ENCODE peak calls at places on chromosome 4, in four cellular contexts. T is left lung, O is A549, M is left ventricle myocardium inferior. L is an unnamed sample. For H3K9me3, the result is how much of the 10 kb centered on the place peaks cover.

GRCh38 chr4:5858020-5858769 is 34.7 kb downstream of the CRMP1 start:
- DNase-seq in T (peak), O (no peak), M (no peak), L (no peak)

GRCh38 chr4:161829631-161830030 is 334.2 kb downstream of the FSTL5 start:
- DNase-seq in T (no peak), O (no peak), M (no peak), L (no peak)

GRCh38 chr4:47498899-47499298 is 13.8 kb downstream of the ATP10D start:
- DNase-seq in O (no peak), T (no peak), M (no peak), L (no peak)

GRCh38 chr4:100849319-100849718 is 331.5 kb upstream of the EMCN start:
- DNase-seq in M (no peak), O (no peak), T (no peak), L (no peak)

GRCh38 chr4:165077034-165077578 is 23.4 kb downstream of the TRIM75 start:
- DNase-seq in T (no peak), O (no peak), M (no peak), L (no peak)

GRCh38 chr4:24956091-24956490 is 43.2 kb upstream of the CCDC149 start:
- DNase-seq in T (no peak), M (no peak), O (no peak), L (no peak)

GRCh38 chr4:154491341-154491679 is 289 bp downstream of the DCHS2 start:
- DNase-seq in O (peak), T (no peak), M (no peak), L (no peak)

GRCh38 chr4:141046255-141046654 is 87.0 kb downstream of the RNF150 start:
- DNase-seq in M (no peak), T (no peak), O (no peak), L (peak)

GRCh38 chr4:146255463-146255862 is 41.1 kb downstream of the REELD1 start:
- DNase-seq in M (no peak), O (no peak), T (no peak), L (no peak)

GRCh38 chr4:112704991-112705845 is 68.3 kb downstream of the LARP7 start:
- DNase-seq in O (peak), M (peak), T (no peak), L (peak)

GRCh38 chr4:165600959-165601674 is 222.3 kb downstream of the CPE start:
- DNase-seq in O (no peak), M (no peak), T (no peak), L (no peak)

GRCh38 chr4:156969136-156969535 is 2.5 kb downstream of the PDGFC start:
- DNase-seq in T (no peak), O (no peak), M (no peak), L (no peak)

GRCh38 chr4:87896020-87896621 is 63.4 kb downstream of the MEPE start:
- DNase-seq in M (no peak), T (no peak), O (peak), L (no peak)

GRCh38 chr4:183797445-183798248 is 107.5 kb upstream of the STOX2 start:
- DNase-seq in O (peak), M (peak), T (peak), L (no peak)

GRCh38 chr4:124980276-124980752 is 267.8 kb upstream of the ANKRD50 start:
- DNase-seq in M (no peak), O (no peak), T (no peak), L (no peak)

GRCh38 chr4:147173317-147173716 is 227.7 kb upstream of the TTC29 start:
- DNase-seq in O (no peak), M (no peak), T (no peak), L (no peak)

GRCh38 chr4:189162073-189162789 is 778.4 kb upstream of the FRG1 start:
- DNase-seq in M (no peak), O (no peak), T (no peak), L (no peak)

GRCh38 chr4:171880136-171880535 is 66.9 kb downstream of the GALNTL6 start:
- DNase-seq in T (no peak), M (no peak), O (peak), L (peak)

GRCh38 chr4:121943941-121944340 is 7.9 kb downstream of the TRPC3 start:
- DNase-seq in O (no peak), T (no peak), M (no peak), L (no peak)

GRCh38 chr4:123640824-123641223 is 244.2 kb downstream of the SPRY1 start:
- DNase-seq in O (no peak), T (no peak), M (no peak), L (no peak)

GRCh38 chr4:10075158-10075863 is 41.3 kb downstream of the WDR1 start:
- DNase-seq in M (peak), T (peak), O (no peak), L (no peak)

GRCh38 chr4:109332926-109333464 is 30.5 kb upstream of the COL25A1 start:
- DNase-seq in O (no peak), T (no peak), M (no peak), L (no peak)

GRCh38 chr4:152999376-153000067 is 63.4 kb downstream of the FHDC1 start:
- DNase-seq in T (no peak), O (no peak), M (no peak), L (no peak)

GRCh38 chr4:170026253-170026991 is at the start of gene MFAP3L:
- DNase-seq in T (peak), M (peak), O (peak), L (peak)

GRCh38 chr4:6694177-6694901 is 661 bp downstream of the S100P start:
- DNase-seq in M (no peak), O (no peak), T (peak), L (no peak)

GRCh38 chr4:144754562-144755410 is 108.8 kb downstream of the HHIP start:
- DNase-seq in T (no peak), O (no peak), M (no peak), L (no peak)

GRCh38 chr4:10664408-10664807 is 20.2 kb downstream of the CLNK start:
- DNase-seq in T (no peak), O (no peak), M (peak), L (peak)

GRCh38 chr4:5812506-5813229 is 80.2 kb downstream of the CRMP1 start:
- DNase-seq in O (peak), M (no peak), T (peak), L (peak)

GRCh38 chr4:141486375-141486997 is 149.9 kb upstream of the IL15 start:
- DNase-seq in O (no peak), M (no peak), T (no peak), L (peak)

GRCh38 chr4:85210353-85210752 is 243.9 kb upstream of the WDFY3 start:
- DNase-seq in O (no peak), M (no peak), T (no peak), L (no peak)

GRCh38 chr4:80295841-80296240 is 29.4 kb downstream of the FGF5 start:
- DNase-seq in T (no peak), O (no peak), M (no peak), L (no peak)

GRCh38 chr4:3387154-3387942 is 54.4 kb upstream of the HGFAC start:
- DNase-seq in T (peak), M (no peak), O (no peak), L (no peak)

GRCh38 chr4:2363056-2363719 is 55.3 kb downstream of the ZFYVE28 start:
- DNase-seq in O (no peak), M (no peak), T (peak), L (no peak)

DNA sequence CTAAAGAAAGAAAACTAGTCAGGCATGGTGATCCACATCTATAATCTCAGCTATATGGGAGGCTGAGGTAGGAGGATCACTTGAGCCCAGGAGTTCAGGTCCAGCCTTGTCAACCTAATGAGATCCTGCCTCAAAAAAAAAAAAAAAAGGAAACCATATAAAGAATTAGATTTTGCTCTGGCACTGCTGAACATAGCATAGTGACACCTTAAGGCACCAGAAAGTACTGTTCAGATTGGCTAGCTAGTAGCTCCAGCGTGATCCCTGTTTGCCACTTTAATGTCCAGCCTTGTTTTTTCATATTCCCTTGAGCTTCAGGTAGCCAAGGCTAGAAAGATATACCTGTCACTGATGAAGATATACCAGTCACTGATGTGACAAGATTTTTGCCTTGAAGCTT is 34.1 kb downstream of the EXOC1 start:
- DNase-seq in O (no peak), M (no peak), T (no peak), L (no peak)
- TF ChIP-seq CTCF in O (no peak), M (no peak), T (no peak), L (no peak)

GRCh38 chr4:176339936-176340761 is 20.4 kb downstream of the SPCS3 start:
- DNase-seq in T (no peak), O (no peak), M (no peak), L (no peak)
- H3K4me3 ChIP-seq in T (no peak), O (no peak), M (peak), L (no peak)

DNA sequence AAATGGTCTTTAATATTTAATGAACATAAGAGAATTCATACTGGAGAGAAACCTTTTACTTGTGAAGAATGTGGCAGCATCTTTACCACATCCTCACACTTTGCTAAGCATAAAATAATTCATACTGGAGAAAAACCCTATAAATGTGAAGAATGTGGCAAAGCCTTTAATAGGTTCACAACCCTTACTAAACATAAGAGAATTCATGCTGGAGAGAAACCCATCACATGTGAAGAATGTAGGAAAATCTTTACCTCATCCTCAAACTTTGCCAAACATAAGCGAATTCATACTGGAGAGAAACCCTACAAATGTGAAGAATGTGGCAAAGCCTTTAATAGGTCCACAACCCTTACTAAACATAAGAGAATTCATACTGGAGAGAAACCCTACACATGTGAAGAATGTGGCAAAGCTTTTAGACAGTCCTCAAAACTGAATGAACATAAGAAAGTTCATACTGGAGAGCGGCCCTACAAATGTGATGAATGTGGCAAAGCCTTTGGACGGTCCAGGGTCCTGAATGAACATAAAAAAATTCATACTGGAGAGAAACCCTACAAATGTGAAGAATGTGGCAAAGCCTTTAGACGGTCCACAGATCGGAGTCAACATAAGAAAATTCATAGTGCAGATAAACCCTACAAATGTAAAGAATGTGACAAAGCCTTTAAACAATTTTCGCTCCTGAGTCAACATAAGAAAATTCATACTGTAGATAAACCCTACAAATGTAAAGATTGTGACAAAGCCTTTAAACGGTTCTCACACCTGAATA is 35.6 kb downstream of the ZNF141 start:
- DNase-seq in T (no peak), O (no peak), M (no peak), L (no peak)
- H3K9me3 ChIP-seq in T (under half), O (half or more), M (half or more), L (under half)

GRCh38 chr4:14744346-14744745 is 257.9 kb upstream of the CPEB2 start:
- DNase-seq in O (no peak), T (no peak), M (no peak), L (no peak)

GRCh38 chr4:14743601-14744000 is 258.7 kb upstream of the CPEB2 start:
- DNase-seq in M (no peak), T (no peak), O (no peak), L (no peak)

GRCh38 chr4:14743172-14743571 is 259.1 kb upstream of the CPEB2 start:
- DNase-seq in T (no peak), O (no peak), M (no peak), L (no peak)

DNA sequence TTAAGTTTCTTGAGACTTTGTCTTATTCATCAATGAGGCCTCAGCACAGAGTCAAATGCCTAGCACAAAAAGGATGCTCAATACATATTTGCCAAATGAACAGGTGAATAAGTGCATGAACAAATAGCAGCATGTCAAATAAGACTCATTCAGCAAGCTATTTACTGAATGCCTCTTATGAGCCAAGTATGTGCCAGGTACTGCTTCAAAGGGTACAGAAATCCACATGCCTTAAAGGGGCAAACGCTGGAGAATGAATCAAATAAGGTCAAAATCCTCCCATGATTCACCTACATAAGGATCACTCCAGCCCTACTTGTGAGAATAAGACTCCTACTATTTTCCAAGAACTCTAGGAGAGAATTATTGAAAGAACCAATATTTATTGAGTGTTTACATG is 260.2 kb upstream of the CPEB2 start:
- DNase-seq in M (no peak), T (no peak), O (no peak), L (no peak)
- TF ChIP-seq CTCF in M (no peak), T (no peak), O (no peak), L (no peak)

GRCh38 chr4:110799171-110799570 is 176.3 kb upstream of the PITX2 start:
- DNase-seq in T (no peak), O (no peak), M (no peak), L (no peak)
- H3K4me3 ChIP-seq in T (no peak), O (no peak), M (no peak), L (no peak)